ENCODE peak calls at places on chromosomes 12 and 14, in five cellular contexts. B is fibroblast of lung; U is CD4-positive, alpha-beta memory T cell; D is right cardiac atrium; N is hepatocyte. R is an unnamed sample.

GRCh38 chr14:102293784-102294183 is 11.2 kb downstream of the MOK start:
- DNase-seq in B (peak; percentile 23), U (no peak), D (no peak), N (no peak), R (no peak)

GRCh38 chr12:15088115-15088514 is 115.3 kb downstream of the PDE6H start:
- DNase-seq in B (no peak), U (peak; percentile 3), D (no peak), N (no peak), R (no peak)

GRCh38 chr12:46664771-46665287 is 161.0 kb downstream of the SLC38A4 start:
- DNase-seq in B (peak; percentile 95), U (no peak), D (no peak), N (peak; percentile 50), R (no peak)

GRCh38 chr14:54651018-54651351 is 84.1 kb downstream of the SAMD4A start:
- DNase-seq in B (no peak), U (no peak), D (no peak), N (no peak), R (no peak)

GRCh38 chr12:40105515-40106201 is at the start of gene SLC2A13:
- DNase-seq in B (peak; percentile 65), U (peak; percentile 75), D (peak; percentile 92), N (peak; percentile 93), R (peak; percentile 81)

GRCh38 chr14:75132374-75133086 is 5.7 kb upstream of the NEK9 start:
- DNase-seq in B (peak; percentile 84), U (peak; percentile 74), D (no peak), N (peak; percentile 86), R (no peak)

GRCh38 chr14:68042591-68043210 is 223.1 kb downstream of the RAD51B start:
- DNase-seq in B (peak; percentile 19), U (no peak), D (no peak), N (peak; percentile 42), R (no peak)

GRCh38 chr12:113424915-113425823 is 3.0 kb downstream of the SDSL start:
- DNase-seq in B (peak; percentile 63), U (peak; percentile 37), D (peak; percentile 84), N (peak; percentile 53), R (peak; percentile 59)

GRCh38 chr12:68611094-68611818 is 557 bp downstream of the RAP1B start:
- DNase-seq in B (peak; percentile 78), U (peak; percentile 39), D (peak; percentile 84), N (peak; percentile 74), R (peak; percentile 68)

GRCh38 chr12:72272731-72273498 is 745 bp downstream of the TRHDE start:
- DNase-seq in B (peak; percentile 73), U (no peak), D (peak; percentile 72), N (peak; percentile 56), R (no peak)

GRCh38 chr14:88247228-88247627 is 75.8 kb downstream of the KCNK10 start:
- DNase-seq in B (no peak), U (no peak), D (no peak), N (peak; percentile 30), R (no peak)

GRCh38 chr12:32611986-32612385 is 67.1 kb upstream of the DNM1L start:
- DNase-seq in B (no peak), U (no peak), D (peak; percentile 56), N (no peak), R (peak; percentile 27)

GRCh38 chr14:52950410-52950897 is 396 bp downstream of the FERMT2 start:
- DNase-seq in B (peak; percentile 50), U (no peak), D (peak; percentile 84), N (peak; percentile 63), R (peak; percentile 58)

GRCh38 chr12:27901959-27902358 is 70.6 kb downstream of the PTHLH start:
- DNase-seq in B (no peak), U (no peak), D (no peak), N (no peak), R (no peak)

GRCh38 chr14:75885829-75886228 is 96.0 kb downstream of the TGFB3 start:
- DNase-seq in B (peak; percentile 59), U (no peak), D (no peak), N (no peak), R (no peak)

GRCh38 chr12:65123435-65124063 is 2.4 kb upstream of the WIF1 start:
- DNase-seq in B (peak; percentile 55), U (peak; percentile 12), D (no peak), N (peak; percentile 80), R (no peak)

GRCh38 chr12:112130461-112130998 is 5.2 kb downstream of the TRAFD1 start:
- DNase-seq in B (peak; percentile 41), U (peak; percentile 73), D (no peak), N (peak; percentile 46), R (no peak)
- H3K4me3 ChIP-seq in B (peak overlapping the region; percentile 27), U (peak overlapping the region; percentile 23), D (peak overlapping the region; percentile 40), N (no peak overlapping the region), R (peak overlapping the region; percentile 38)

GRCh38 chr12:111628505-111629260 is 29.6 kb upstream of the ATXN2 start:
- DNase-seq in B (no peak), U (no peak), D (peak; percentile 6), N (no peak), R (no peak)

GRCh38 chr12:111624540-111624939 is 25.4 kb upstream of the ATXN2 start:
- DNase-seq in B (no peak), U (no peak), D (no peak), N (no peak), R (no peak)

DNA sequence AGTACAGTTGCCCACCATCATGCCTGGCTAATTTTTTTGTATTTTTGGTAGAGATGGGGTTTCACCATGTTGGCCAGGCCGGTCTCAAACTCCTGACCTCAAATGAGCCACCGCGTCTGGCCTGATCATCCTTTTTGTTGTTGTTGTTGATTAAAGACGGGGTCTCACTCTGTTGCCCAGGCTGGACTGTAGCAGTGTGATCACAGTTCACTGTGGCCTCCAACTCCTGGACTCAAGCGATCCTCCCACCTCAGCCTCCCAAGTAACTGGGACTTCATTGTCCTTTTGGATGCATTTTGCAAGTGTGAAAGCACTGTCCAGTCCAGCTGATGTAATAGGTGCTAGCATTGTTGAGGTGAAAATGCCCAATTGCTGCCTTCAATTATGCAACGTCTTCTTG is 27.1 kb upstream of the ATXN2 start:
- DNase-seq in B (no peak), U (no peak), D (no peak), N (no peak), R (no peak)
- H3K27ac ChIP-seq in B (no peak overlapping the region), U (no peak overlapping the region), D (no peak overlapping the region), N (no peak overlapping the region), R (no peak overlapping the region)

GRCh38 chr12:77060136-77060882 is 5.1 kb downstream of the E2F7 start:
- DNase-seq in B (no peak), U (no peak), D (no peak), N (no peak), R (no peak)

GRCh38 chr12:77064891-77065360 is 443 bp downstream of the E2F7 start:
- DNase-seq in B (no peak), U (no peak), D (no peak), N (no peak), R (no peak)

GRCh38 chr12:77060883-77061240 is 4.5 kb downstream of the E2F7 start:
- DNase-seq in B (no peak), U (no peak), D (no peak), N (no peak), R (no peak)

GRCh38 chr12:77062846-77063461 is 2.4 kb downstream of the E2F7 start:
- DNase-seq in B (peak; percentile 82), U (no peak), D (no peak), N (peak; percentile 71), R (no peak)

GRCh38 chr12:77062396-77062795 is 3.0 kb downstream of the E2F7 start:
- DNase-seq in B (peak; percentile 21), U (no peak), D (no peak), N (no peak), R (no peak)
- H3K4me3 ChIP-seq in B (peak overlapping the region; percentile 82), U (no peak overlapping the region), D (peak overlapping the region; percentile 36), N (no peak overlapping the region), R (peak overlapping the region; percentile 51)

DNA sequence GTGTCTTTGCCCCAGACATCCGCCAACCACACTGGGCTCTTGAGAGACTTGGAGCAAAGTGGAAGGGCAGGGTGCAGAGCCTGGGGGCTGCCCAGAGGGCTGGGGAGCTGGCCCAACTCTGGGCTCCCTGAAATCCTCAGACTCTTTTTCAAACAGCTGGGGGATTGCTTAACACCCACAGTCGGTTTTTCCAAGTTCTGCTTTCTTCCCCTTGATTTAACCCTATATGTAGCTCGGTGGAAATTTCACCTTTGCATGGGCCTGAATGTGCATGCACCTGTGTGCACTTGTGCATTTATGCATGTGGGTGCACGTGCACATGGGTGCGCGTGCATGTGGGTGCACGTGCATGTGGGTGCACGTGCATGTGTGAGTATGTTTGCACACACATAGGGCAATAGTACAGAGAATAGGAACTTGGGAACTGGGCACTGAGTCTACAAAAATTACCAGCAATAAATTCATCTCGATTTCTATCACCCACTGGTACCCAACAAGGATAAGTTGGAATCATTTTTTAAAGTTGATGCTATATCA is 52.3 kb upstream of the RFLNA start:
- DNase-seq in B (no peak), U (no peak), D (no peak), N (no peak), R (no peak)
- H3K27ac ChIP-seq in B (no peak overlapping the region), U (no peak overlapping the region), D (no peak overlapping the region), N (no peak overlapping the region), R (no peak overlapping the region)

GRCh38 chr12:26007563-26007962 is 49.1 kb downstream of the RASSF8 start:
- DNase-seq in B (peak; percentile 34), U (no peak), D (no peak), N (no peak), R (no peak)

GRCh38 chr12:26014085-26014484 is 55.6 kb downstream of the RASSF8 start:
- DNase-seq in B (no peak), U (no peak), D (no peak), N (no peak), R (no peak)

GRCh38 chr12:26011099-26011498 is 52.6 kb downstream of the RASSF8 start:
- DNase-seq in B (peak; percentile 79), U (no peak), D (no peak), N (no peak), R (no peak)

GRCh38 chr12:26010293-26010821 is 51.9 kb downstream of the RASSF8 start:
- DNase-seq in B (no peak), U (no peak), D (no peak), N (no peak), R (no peak)

DNA sequence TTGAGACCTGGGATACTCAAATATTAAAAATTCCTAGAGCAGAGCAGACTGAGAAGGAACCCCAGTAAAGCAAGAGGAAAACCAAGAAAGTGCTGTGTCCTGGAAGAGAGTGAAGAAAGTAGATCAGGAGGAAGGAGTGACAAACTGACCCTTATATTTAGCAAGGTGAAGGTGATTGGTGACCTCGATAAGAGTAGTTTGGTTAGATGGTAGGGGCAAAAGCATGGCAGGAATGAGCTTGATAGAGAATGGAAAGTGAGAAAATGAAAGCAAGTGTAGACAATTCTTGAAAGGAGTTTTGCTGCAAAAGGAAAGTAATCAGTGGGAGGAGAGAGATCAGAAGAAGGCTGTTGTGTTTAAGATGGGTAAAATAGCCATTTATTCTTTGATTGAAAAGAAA is 51.1 kb downstream of the RASSF8 start:
- DNase-seq in B (no peak), U (no peak), D (no peak), N (no peak), R (no peak)
- H3K4me3 ChIP-seq in B (no peak overlapping the region), U (no peak overlapping the region), D (no peak overlapping the region), N (no peak overlapping the region), R (no peak overlapping the region)

DNA sequence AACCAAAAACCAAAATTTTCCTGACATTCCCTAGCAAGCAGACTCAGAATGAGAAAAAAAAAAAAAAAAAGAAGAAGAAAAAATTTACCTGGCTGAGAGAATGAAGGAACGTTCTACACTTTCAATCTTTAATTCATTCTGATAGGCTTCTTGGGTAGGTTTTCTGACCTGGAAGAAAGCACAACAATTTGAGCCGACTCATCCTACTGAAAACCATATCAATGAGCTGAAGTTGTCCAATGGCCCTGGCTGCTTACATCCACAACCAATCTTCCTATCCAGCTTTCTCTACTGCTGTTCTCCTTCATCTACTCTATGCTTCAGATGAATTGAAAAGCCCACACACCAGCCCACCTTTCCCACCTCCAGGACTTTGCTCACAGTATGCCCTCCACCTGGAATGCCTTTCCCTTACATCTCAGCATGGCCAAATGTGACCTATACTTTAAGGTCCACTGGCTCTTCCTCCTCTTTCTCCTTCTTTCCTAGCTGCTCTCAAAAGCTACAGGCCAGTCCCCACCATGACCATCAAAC is 31.6 kb upstream of the NR2C1 start:
- DNase-seq in B (no peak), U (no peak), D (no peak), N (no peak), R (no peak)
- H3K27ac ChIP-seq in B (no peak overlapping the region), U (no peak overlapping the region), D (no peak overlapping the region), N (no peak overlapping the region), R (no peak overlapping the region)